ENCODE peak calls at places on chromosomes 4 and X, in four cellular contexts. C, X, R and U are unnamed samples.

GRCh38 chr4:5474756-5475155 is 233.6 kb downstream of the EVC2 start:
- DNase-seq in C (no peak), X (no peak), R (no peak), U (no peak)

GRCh38 chr4:165199286-165199685 is 8.1 kb upstream of the KLHL2 start:
- DNase-seq in C (no peak), X (no peak), R (no peak), U (no peak)

GRCh38 chrX:147550217-147550616 is 361.5 kb upstream of the FMR1 start:
- DNase-seq in C (no peak), X (no peak), R (no peak), U (peak; percentile 14)

GRCh38 chrX:143634701-143635442 is 1.0 kb downstream of the SLITRK4 start:
- DNase-seq in C (no peak), X (no peak), R (no peak), U (no peak)

GRCh38 chr4:173362666-173363065 is 8.1 kb upstream of the SAP30 start:
- DNase-seq in C (no peak), X (no peak), R (no peak), U (no peak)

GRCh38 chrX:72021975-72022374 is 109.7 kb downstream of the RTL5 start:
- DNase-seq in C (no peak), X (no peak), R (no peak), U (peak; percentile 57)

GRCh38 chr4:4607336-4608213 is 65.7 kb upstream of the STX18 start:
- DNase-seq in C (no peak), X (no peak), R (no peak), U (no peak)

GRCh38 chrX:46636223-46636622 is 62.7 kb downstream of the CHST7 start:
- DNase-seq in C (no peak), X (no peak), R (no peak), U (no peak)

GRCh38 chrX:134807039-134807729 is 148.9 kb upstream of the PLAC1 start:
- DNase-seq in C (peak; percentile 92), X (peak; percentile 72), R (no peak), U (peak; percentile 96)
- TF ChIP-seq POLR2A in C (peak; percentile 53), X (no peak), R (no peak), U (peak; percentile 96)

GRCh38 chrX:155612312-155613224 is at the start of gene TMLHE:
- DNase-seq in C (peak; percentile 79), X (peak; percentile 18), R (peak; percentile 25), U (peak; percentile 72)
- TF ChIP-seq POLR2A in C (peak; percentile 65), X (no peak), R (no peak), U (peak; percentile 55)

GRCh38 chr4:6641164-6641970 is 882 bp downstream of the MRFAP1 start:
- DNase-seq in C (peak; percentile 61), X (peak; percentile 29), R (no peak), U (peak; percentile 79)
- TF ChIP-seq POLR2A in C (peak; percentile 5), X (no peak), R (peak; percentile 50), U (no peak)

GRCh38 chrX:8971116-8971515 is 62.8 kb downstream of the FAM9B start:
- DNase-seq in C (no peak), X (no peak), R (no peak), U (peak; percentile 13)
- TF ChIP-seq POLR2A in C (no peak), X (no peak), R (no peak), U (no peak)

GRCh38 chr4:126969360-126969759 is 663.4 kb upstream of the INTU start:
- DNase-seq in C (no peak), X (no peak), R (no peak), U (no peak)
- TF ChIP-seq POLR2A in C (no peak), X (no peak), R (no peak), U (no peak)

DNA sequence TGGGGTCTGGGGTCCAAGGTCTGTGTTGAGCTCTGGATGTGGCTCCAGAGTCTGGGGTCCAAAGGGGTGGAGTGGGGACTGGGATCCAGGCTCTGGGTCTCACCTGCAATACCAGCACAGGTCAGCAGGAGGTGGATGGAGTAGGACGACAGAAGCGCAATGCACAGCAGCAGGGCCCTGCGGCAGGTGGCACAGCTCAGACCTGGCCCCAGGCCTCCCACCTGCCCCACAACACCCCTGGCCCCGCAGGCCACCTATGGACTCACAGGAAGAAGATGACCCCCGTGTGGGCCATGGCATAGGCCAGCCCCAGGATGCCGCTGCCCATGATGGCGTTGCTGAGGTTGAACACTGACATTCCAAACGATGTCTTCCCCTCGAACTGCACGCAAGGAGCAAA is 3.4 kb downstream of the SLC38A5 start:
- DNase-seq in C (no peak), X (no peak), R (no peak), U (peak; percentile 43)
- TF ChIP-seq POLR2A in C (no peak), X (no peak), R (no peak), U (no peak)

GRCh38 chrX:49160908-49161307 is 1.6 kb upstream of the MAGIX start:
- DNase-seq in C (no peak), X (no peak), R (no peak), U (no peak)

GRCh38 chrX:49165901-49166881 is 3.6 kb downstream of the MAGIX start:
- DNase-seq in C (peak; percentile 87), X (peak; percentile 83), R (no peak), U (peak; percentile 91)

GRCh38 chrX:49162620-49163019 is at the start of gene MAGIX:
- DNase-seq in C (no peak), X (no peak), R (no peak), U (no peak)

GRCh38 chrX:49164589-49165360 is 2.2 kb downstream of the MAGIX start:
- DNase-seq in C (no peak), X (no peak), R (no peak), U (no peak)

GRCh38 chrX:49163555-49164419 is 1.2 kb downstream of the MAGIX start:
- DNase-seq in C (peak; percentile 88), X (peak; percentile 82), R (peak; percentile 70), U (peak; percentile 95)
- TF ChIP-seq POLR2A in C (no peak), X (no peak), R (no peak), U (peak; percentile 43)